ENCODE peak calls at places on chromosomes 7 and 10, in nine cellular contexts. U is AG09309; Y is choroid plexus epithelial cell; C is MV-4-11; P is aorta; Z is CD8-positive, alpha-beta memory T cell; O is NCI-H1092 treated with DMSO at 0.1 percent for 48 hours; J is RCC 7860; I is activated effector memory CD4-positive, alpha-beta T cell treated with anti-CD3 and anti-CD28 coated beads, Interleukin-2, amount 50 U/mL, for 16 hours. B is an unnamed sample.
A peak's percentile ranks its signal among the peaks of the same experiment; 100 is the strongest.

GRCh38 chr7:104106106-104106505 is 101.7 kb downstream of the ORC5 start:
- DNase-seq in U (peak; percentile 13), Y (peak; percentile 62), C (no peak), P (no peak), Z (no peak), O (peak; percentile 51), J (no peak), I (no peak), B (no peak)

GRCh38 chr7:128349121-128349825 is 5.6 kb upstream of the RBM28 start:
- DNase-seq in U (no peak), Y (no peak), C (no peak), P (no peak), Z (no peak), O (no peak), J (no peak), I (no peak), B (no peak)

GRCh38 chr10:24811906-24812305 is 88.2 kb upstream of the ARHGAP21 start:
- DNase-seq in U (no peak), Y (peak; percentile 6), C (no peak), P (no peak), Z (no peak), O (no peak), J (no peak), I (no peak), B (no peak)

GRCh38 chr7:75948179-75948578 is 33.2 kb downstream of the POR start:
- DNase-seq in U (no peak), Y (no peak), C (no peak), P (no peak), Z (no peak), O (no peak), J (no peak), I (no peak), B (no peak)

GRCh38 chr10:31822616-31823318 is 105.9 kb downstream of the ARHGAP12 start:
- DNase-seq in U (no peak), Y (no peak), C (no peak), P (no peak), Z (no peak), O (no peak), J (no peak), I (no peak), B (no peak)

GRCh38 chr10:85602306-85602705 is 764.3 kb downstream of the GRID1 start:
- DNase-seq in U (no peak), Y (no peak), C (no peak), P (no peak), Z (no peak), O (no peak), J (no peak), I (no peak), B (no peak)

GRCh38 chr10:123554656-123555055 is 111.5 kb upstream of the GPR26 start:
- DNase-seq in U (no peak), Y (no peak), C (no peak), P (no peak), Z (no peak), O (no peak), J (no peak), I (no peak), B (no peak)

GRCh38 chr7:101031082-101031481 is 11.2 kb downstream of the MUC17 start:
- DNase-seq in U (no peak), Y (no peak), C (no peak), P (no peak), Z (no peak), O (no peak), J (no peak), I (no peak), B (no peak)

GRCh38 chr10:126021833-126022500 is 125.6 kb downstream of the FANK1 start:
- DNase-seq in U (no peak), Y (no peak), C (no peak), P (no peak), Z (no peak), O (no peak), J (peak; percentile 66), I (no peak), B (no peak)

GRCh38 chr7:151374139-151374538 is 32.5 kb downstream of the NUB1 start:
- DNase-seq in U (no peak), Y (no peak), C (no peak), P (no peak), Z (no peak), O (no peak), J (no peak), I (peak; percentile 57), B (no peak)

GRCh38 chr10:101032637-101033201 is 1.7 kb downstream of the SFXN3 start:
- DNase-seq in U (no peak), Y (peak; percentile 88), C (peak; percentile 85), P (peak; percentile 85), Z (no peak), O (no peak), J (peak; percentile 87), I (peak; percentile 83), B (no peak)

GRCh38 chr10:58817499-58817898 is 304.8 kb downstream of the BICC1 start:
- DNase-seq in U (no peak), Y (peak; percentile 78), C (no peak), P (no peak), Z (no peak), O (no peak), J (no peak), I (no peak), B (peak; percentile 19)

GRCh38 chr10:118966131-118967125 is 63.1 kb upstream of the NANOS1 start:
- DNase-seq in U (no peak), Y (no peak), C (no peak), P (no peak), Z (no peak), O (no peak), J (no peak), I (no peak), B (no peak)

GRCh38 chr10:95355241-95355779 is 64.5 kb upstream of the PDLIM1 start:
- DNase-seq in U (no peak), Y (peak; percentile 64), C (peak; percentile 91), P (no peak), Z (no peak), O (peak; percentile 7), J (no peak), I (no peak), B (peak; percentile 78)